ENCODE peak calls at places on chromosomes 3 and 15, in seven cellular contexts. L is HCT116; T is heart right ventricle; W is right lobe of liver; C is astrocyte; D is CD8-positive, alpha-beta memory T cell; P is GM23248. U is an unnamed sample. For H3K27me3 and H3K9me3, the result is how much of the 10 kb centered on the place peaks cover.

GRCh38 chr3:102225407-102226132 is 209.2 kb upstream of the ZPLD1 start:
- DNase-seq in P (peak), W (no peak), T (no peak), L (peak), C (peak), D (no peak), U (no peak)

GRCh38 chr3:114624047-114624445 is 330.2 kb downstream of the TIGIT start:
- DNase-seq in C (peak), W (no peak), L (no peak), P (peak), D (no peak), T (peak), U (peak)

GRCh38 chr3:49470714-49471420 is 800 bp downstream of the DAG1 start:
- DNase-seq in P (peak), C (no peak), L (no peak), T (no peak), D (no peak), W (no peak), U (no peak)

GRCh38 chr15:35973019-35973418 is 427.1 kb upstream of the DPH6 start:
- DNase-seq in D (no peak), C (no peak), L (no peak), P (no peak), W (no peak), T (no peak), U (no peak)

GRCh38 chr15:40128746-40129660 is 20.3 kb upstream of the BMF start:
- DNase-seq in W (no peak), P (no peak), L (no peak), C (no peak), T (no peak), D (no peak), U (no peak)

GRCh38 chr15:48596415-48596814 is 49.1 kb downstream of the FBN1 start:
- DNase-seq in T (no peak), P (peak), L (no peak), C (no peak), W (no peak), D (no peak), U (no peak)

GRCh38 chr15:63047792-63048114 is 5.2 kb downstream of the TPM1 start:
- DNase-seq in P (no peak), T (no peak), C (no peak), D (no peak), W (no peak), L (no peak), U (no peak)

GRCh38 chr3:180802837-180803236 is 109.6 kb upstream of the FXR1 start:
- DNase-seq in T (no peak), L (peak), C (peak), P (peak), W (no peak), D (no peak), U (no peak)

GRCh38 chr3:193563999-193564398 is 9.3 kb upstream of the ATP13A4 start:
- DNase-seq in T (no peak), D (no peak), W (peak), L (peak), C (no peak), P (peak), U (no peak)

DNA sequence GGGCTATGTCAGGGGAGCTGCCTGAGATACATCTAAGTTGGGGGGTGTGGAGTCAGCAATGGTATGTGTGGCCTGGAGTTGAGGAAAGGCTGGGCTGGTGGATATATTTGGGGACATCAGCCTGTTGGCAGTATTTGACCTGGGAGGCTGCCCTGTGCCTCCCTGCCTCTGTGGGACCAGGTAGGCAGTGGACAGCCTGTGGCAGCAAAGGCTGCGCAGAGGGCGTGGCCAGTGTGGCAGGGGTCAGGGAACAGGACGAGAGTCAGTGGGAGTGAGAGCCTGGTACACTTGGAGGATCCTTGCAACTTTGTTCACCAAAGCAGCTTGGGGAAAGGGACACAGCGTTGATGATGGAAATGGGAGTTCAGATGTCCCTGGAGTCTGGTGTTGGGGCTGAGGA is 15.0 kb downstream of the TEX264 start:
- DNase-seq in L (no peak), D (no peak), W (no peak), P (no peak), C (no peak), T (no peak), U (no peak)
- H3K4me3 ChIP-seq in L (no peak), D (peak), W (no peak), P (no peak), C (no peak), T (no peak), U (no peak)

GRCh38 chr3:14806641-14807263 is 12.0 kb upstream of the FGD5 start:
- DNase-seq in C (peak), D (no peak), P (peak), L (no peak), T (no peak), W (no peak), U (no peak)
- H3K27me3 ChIP-seq in C (under half), D (under half), P (under half), L (under half), T (under half), W (under half), U (under half)

DNA sequence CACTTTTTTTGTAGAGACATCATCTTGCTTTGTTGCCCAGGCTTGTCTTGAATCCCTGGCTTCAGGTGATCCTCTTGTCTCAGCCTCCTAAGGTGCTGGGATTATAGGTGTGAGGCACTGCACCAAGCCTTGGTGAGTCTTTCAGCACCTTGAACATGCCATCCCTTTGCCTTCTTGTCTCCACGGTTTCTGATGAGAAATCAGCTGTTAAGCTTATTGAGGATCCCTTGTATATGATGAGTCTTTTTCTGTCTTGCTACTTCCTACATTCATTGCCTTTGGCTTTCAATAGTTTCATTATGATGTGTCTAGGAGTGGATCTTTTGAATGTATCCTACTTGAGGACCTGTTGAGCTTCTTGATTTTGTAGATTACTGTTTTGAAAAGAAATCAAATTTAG is 35.9 kb upstream of the TMCC1 start:
- DNase-seq in T (no peak), C (no peak), D (no peak), L (no peak), W (no peak), P (no peak), U (no peak)
- H3K9me3 ChIP-seq in T (under half), C (under half), D (under half), L (under half), W (under half), P (under half), U (under half)

GRCh38 chr15:89441295-89441762 is 55.1 kb downstream of the RHCG start:
- DNase-seq in C (no peak), L (no peak), T (no peak), D (no peak), W (peak), P (no peak), U (no peak)
- H3K4me3 ChIP-seq in C (no peak), L (no peak), T (no peak), D (no peak), W (no peak), P (no peak), U (no peak)

DNA sequence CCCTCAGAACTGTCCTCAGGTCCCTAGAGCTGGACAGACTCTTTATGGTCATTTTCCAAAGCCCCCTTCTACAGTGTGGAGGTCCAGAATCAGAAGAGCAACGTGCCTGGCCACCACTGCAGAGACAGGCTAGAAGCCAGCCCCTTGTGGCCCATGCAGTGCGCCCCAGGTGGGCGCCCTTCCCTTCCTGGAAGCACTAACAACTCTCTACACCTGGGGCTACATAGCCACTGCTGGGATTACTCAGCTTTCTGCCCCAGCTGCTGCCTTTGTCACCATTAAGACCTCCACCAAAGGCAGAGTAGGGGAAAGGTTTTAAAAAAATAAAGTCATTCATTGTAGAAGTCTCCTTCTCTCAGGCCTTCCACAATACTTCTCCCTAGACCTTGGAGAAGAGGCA is 2.3 kb downstream of the RASGRP1 start:
- DNase-seq in T (no peak), P (no peak), C (no peak), L (no peak), D (no peak), W (no peak), U (no peak)
- H3K27me3 ChIP-seq in T (under half), P (under half), C (under half), L (under half), D (under half), W (under half), U (under half)